ENCODE peak calls at places on chromosomes 1 and 21, in four cellular contexts. One of them, this sample, is unnamed.

GRCh38 chr1:114345930-114346479 is 165.0 kb downstream of the TRIM33 start:
- DNase-seq in GM12878: no peak
- DNase-seq in occipital lobe: no peak
- DNase-seq in SK-N-MC: no peak
- DNase-seq in this sample: peak

GRCh38 chr1:39898648-39899603 is 2.8 kb downstream of the MYCL start:
- DNase-seq in GM12878: no peak
- DNase-seq in occipital lobe: peak
- DNase-seq in SK-N-MC: no peak
- DNase-seq in this sample: no peak

GRCh38 chr1:162822391-162823200 is 32.1 kb downstream of the HSD17B7 start:
- DNase-seq in GM12878: no peak
- DNase-seq in occipital lobe: peak
- DNase-seq in SK-N-MC: no peak
- DNase-seq in this sample: peak

GRCh38 chr1:112673589-112674439 is 645 bp upstream of the MOV10 start:
- DNase-seq in GM12878: no peak
- DNase-seq in occipital lobe: no peak
- DNase-seq in SK-N-MC: no peak
- DNase-seq in this sample: no peak

GRCh38 chr1:89728381-89728780 is 92.5 kb upstream of the LRRC8D start:
- DNase-seq in GM12878: no peak
- DNase-seq in occipital lobe: no peak
- DNase-seq in SK-N-MC: no peak
- DNase-seq in this sample: no peak

GRCh38 chr1:245133995-245134715 is 20.6 kb upstream of the KIF26B start:
- DNase-seq in GM12878: no peak
- DNase-seq in occipital lobe: no peak
- DNase-seq in SK-N-MC: no peak
- DNase-seq in this sample: no peak

GRCh38 chr1:156079762-156080597 is 2.3 kb downstream of the MEX3A start:
- DNase-seq in GM12878: no peak
- DNase-seq in occipital lobe: no peak
- DNase-seq in SK-N-MC: no peak
- DNase-seq in this sample: no peak

GRCh38 chr1:41868241-41868953 is 50.3 kb downstream of the HIVEP3 start:
- DNase-seq in GM12878: peak
- DNase-seq in occipital lobe: no peak
- DNase-seq in SK-N-MC: no peak
- DNase-seq in this sample: no peak

GRCh38 chr1:1340185-1340584 is 9.0 kb downstream of the DVL1 start:
- DNase-seq in GM12878: no peak
- DNase-seq in occipital lobe: no peak
- DNase-seq in SK-N-MC: no peak
- DNase-seq in this sample: no peak

GRCh38 chr1:156004843-156005593 is 15.7 kb downstream of the SSR2 start:
- DNase-seq in GM12878: no peak
- DNase-seq in occipital lobe: no peak
- DNase-seq in SK-N-MC: no peak
- DNase-seq in this sample: no peak

GRCh38 chr1:112872551-112872962 is 83.4 kb downstream of the SLC16A1 start:
- DNase-seq in GM12878: no peak
- DNase-seq in occipital lobe: no peak
- DNase-seq in SK-N-MC: no peak
- DNase-seq in this sample: no peak

GRCh38 chr1:147478556-147478955 is 62.7 kb upstream of the BCL9 start:
- DNase-seq in GM12878: no peak
- DNase-seq in occipital lobe: no peak
- DNase-seq in SK-N-MC: no peak
- DNase-seq in this sample: no peak

GRCh38 chr21:41562101-41563000 is 54.4 kb upstream of the TMPRSS2 start:
- DNase-seq in GM12878: no peak
- DNase-seq in occipital lobe: no peak
- DNase-seq in SK-N-MC: no peak
- DNase-seq in this sample: peak

GRCh38 chr21:26140185-26140584 is 30.4 kb downstream of the APP start:
- DNase-seq in GM12878: no peak
- DNase-seq in occipital lobe: no peak
- DNase-seq in SK-N-MC: no peak
- DNase-seq in this sample: no peak

GRCh38 chr1:23848673-23849616 is 19.1 kb downstream of the FUCA1 start:
- DNase-seq in GM12878: no peak
- DNase-seq in occipital lobe: no peak
- DNase-seq in SK-N-MC: no peak
- DNase-seq in this sample: no peak

GRCh38 chr21:39932335-39932734 is 65.1 kb downstream of the PCP4 start:
- DNase-seq in GM12878: no peak
- DNase-seq in occipital lobe: no peak
- DNase-seq in SK-N-MC: no peak
- DNase-seq in this sample: no peak

GRCh38 chr1:10730985-10731384 is 65.5 kb downstream of the CASZ1 start:
- DNase-seq in GM12878: no peak
- DNase-seq in occipital lobe: no peak
- DNase-seq in SK-N-MC: no peak
- DNase-seq in this sample: no peak

GRCh38 chr1:156146749-156147405 is 6.5 kb upstream of the SEMA4A start:
- DNase-seq in GM12878: no peak
- DNase-seq in occipital lobe: no peak
- DNase-seq in SK-N-MC: no peak
- DNase-seq in this sample: no peak

GRCh38 chr1:192119701-192120100 is 38.6 kb upstream of the RGS18 start:
- DNase-seq in GM12878: no peak
- DNase-seq in occipital lobe: no peak
- DNase-seq in SK-N-MC: no peak
- DNase-seq in this sample: no peak

GRCh38 chr1:202621446-202621845 is 88.8 kb downstream of the SYT2 start:
- DNase-seq in GM12878: no peak
- DNase-seq in occipital lobe: no peak
- DNase-seq in SK-N-MC: no peak
- DNase-seq in this sample: no peak

GRCh38 chr1:181021811-181022434 is 747 bp downstream of the STX6 start:
- DNase-seq in GM12878: no peak
- DNase-seq in occipital lobe: peak
- DNase-seq in SK-N-MC: no peak
- DNase-seq in this sample: no peak

GRCh38 chr1:29284961-29285560 is 48.7 kb downstream of the PTPRU start:
- DNase-seq in GM12878: no peak
- DNase-seq in occipital lobe: no peak
- DNase-seq in SK-N-MC: no peak
- DNase-seq in this sample: no peak

GRCh38 chr1:35555601-35556477 is 1.4 kb downstream of the KIAA0319L start:
- DNase-seq in GM12878: no peak
- DNase-seq in occipital lobe: no peak
- DNase-seq in SK-N-MC: no peak
- DNase-seq in this sample: no peak

GRCh38 chr1:215637041-215637573 is 70.0 kb downstream of the KCTD3 start:
- DNase-seq in GM12878: no peak
- DNase-seq in occipital lobe: no peak
- DNase-seq in SK-N-MC: no peak
- DNase-seq in this sample: no peak

GRCh38 chr21:24050233-24050632 is 1557.0 kb downstream of the MRPL39 start:
- DNase-seq in GM12878: no peak
- DNase-seq in occipital lobe: no peak
- DNase-seq in SK-N-MC: no peak
- DNase-seq in this sample: no peak

GRCh38 chr1:164561461-164561860 is 2.5 kb downstream of the PBX1 start:
- DNase-seq in GM12878: no peak
- DNase-seq in occipital lobe: no peak
- DNase-seq in SK-N-MC: no peak
- DNase-seq in this sample: no peak

GRCh38 chr1:183302452-183303324 is 115.5 kb downstream of the NMNAT2 start:
- DNase-seq in GM12878: no peak
- DNase-seq in occipital lobe: no peak
- DNase-seq in SK-N-MC: no peak
- DNase-seq in this sample: no peak

GRCh38 chr1:3577711-3578432 is 33.4 kb downstream of the MEGF6 start:
- DNase-seq in GM12878: no peak
- DNase-seq in occipital lobe: no peak
- DNase-seq in SK-N-MC: no peak
- DNase-seq in this sample: no peak

GRCh38 chr1:35047188-35047858 is 15.6 kb upstream of the ZMYM6 start:
- DNase-seq in GM12878: no peak
- DNase-seq in occipital lobe: no peak
- DNase-seq in SK-N-MC: no peak
- DNase-seq in this sample: no peak

GRCh38 chr1:214364335-214364734 is 83.4 kb downstream of the SMYD2 start:
- DNase-seq in GM12878: no peak
- DNase-seq in occipital lobe: no peak
- DNase-seq in SK-N-MC: no peak
- DNase-seq in this sample: no peak

GRCh38 chr21:42641311-42642218 is 11.9 kb upstream of the PDE9A start:
- DNase-seq in GM12878: no peak
- DNase-seq in occipital lobe: no peak
- DNase-seq in SK-N-MC: no peak
- DNase-seq in this sample: no peak

GRCh38 chr1:87136607-87137341 is 191.9 kb upstream of the LMO4 start:
- DNase-seq in GM12878: no peak
- DNase-seq in occipital lobe: no peak
- DNase-seq in SK-N-MC: no peak
- DNase-seq in this sample: no peak

GRCh38 chr21:34365794-34366193 is 2.0 kb downstream of the KCNE2 start:
- DNase-seq in GM12878: no peak
- DNase-seq in occipital lobe: no peak
- DNase-seq in SK-N-MC: no peak
- DNase-seq in this sample: peak

GRCh38 chr1:209162651-209163050 is 420.9 kb upstream of the CAMK1G start:
- DNase-seq in GM12878: no peak
- DNase-seq in occipital lobe: no peak
- DNase-seq in SK-N-MC: no peak
- DNase-seq in this sample: no peak

GRCh38 chr1:44929556-44929955 is 56.8 kb downstream of the EIF2B3 start:
- DNase-seq in GM12878: no peak
- DNase-seq in occipital lobe: no peak
- DNase-seq in SK-N-MC: no peak
- DNase-seq in this sample: no peak

This sample was measured in osteocyte.